ENCODE peak calls at places on chromosome 22, in seven cellular contexts. D, Q, B, I, L, N and Y are unnamed samples.

GRCh38 chr22:21697866-21698265 is 32.1 kb downstream of the PPIL2 start:
- DNase-seq in D (no peak), N (no peak), I (no peak), B (no peak), Q (no peak), L (no peak), Y (no peak)

GRCh38 chr22:20390394-20390907 is 3.5 kb upstream of the ZNF74 start:
- DNase-seq in I (no peak), N (no peak), L (no peak), B (no peak), D (peak), Q (no peak), Y (no peak)

GRCh38 chr22:42949159-42949558 is 65.8 kb downstream of the PACSIN2 start:
- DNase-seq in L (no peak), Q (no peak), D (no peak), B (no peak), I (no peak), N (no peak), Y (no peak)

GRCh38 chr22:27113211-27114030 is 456.0 kb downstream of the MIAT start:
- DNase-seq in B (peak), Q (no peak), D (peak), I (no peak), N (peak), L (no peak), Y (peak)

GRCh38 chr22:37248251-37248650 is 4.2 kb upstream of the RAC2 start:
- DNase-seq in B (peak), N (no peak), L (no peak), Q (no peak), I (no peak), D (no peak), Y (no peak)

GRCh38 chr22:28938286-28938833 is 55.0 kb downstream of the ZNRF3 start:
- DNase-seq in L (no peak), D (no peak), Q (no peak), N (no peak), I (no peak), B (no peak), Y (no peak)

GRCh38 chr22:44003016-44003775 is 20.9 kb upstream of the PARVB start:
- DNase-seq in B (no peak), L (no peak), D (no peak), N (no peak), I (no peak), Q (no peak), Y (no peak)

GRCh38 chr22:37381489-37381888 is 45.8 kb downstream of the ELFN2 start:
- DNase-seq in B (no peak), N (no peak), Q (no peak), I (no peak), D (no peak), L (no peak), Y (no peak)

GRCh38 chr22:32905400-32905799 is 103.9 kb downstream of the TIMP3 start:
- DNase-seq in I (no peak), Q (no peak), L (no peak), B (no peak), N (no peak), D (no peak), Y (no peak)

GRCh38 chr22:23657712-23658111 is 25.6 kb upstream of the DRICH1 start:
- DNase-seq in L (no peak), B (no peak), N (no peak), Q (no peak), I (no peak), D (no peak), Y (no peak)